ENCODE peak calls at places on chromosomes 5 and 9, in ten cellular contexts. One of them, this sample, is unnamed.

GRCh38 chr5:175823731-175824525 is 47.5 kb upstream of the CPLX2 start:
- DNase-seq in K562: no peak
- DNase-seq in stomach: no peak
- DNase-seq in HL-60: no peak
- DNase-seq in spleen: no peak
- DNase-seq in sigmoid colon: no peak
- DNase-seq in suprapubic skin: no peak
- DNase-seq in transverse colon: no peak
- DNase-seq in GM23338: peak
- DNase-seq in H1: no peak
- DNase-seq in this sample: no peak

GRCh38 chr5:150918613-150919012 is 13.8 kb upstream of the ZNF300 start:
- DNase-seq in K562: no peak
- DNase-seq in stomach: no peak
- DNase-seq in HL-60: no peak
- DNase-seq in spleen: no peak
- DNase-seq in sigmoid colon: no peak
- DNase-seq in suprapubic skin: no peak
- DNase-seq in transverse colon: no peak
- DNase-seq in GM23338: no peak
- DNase-seq in H1: no peak
- DNase-seq in this sample: no peak

GRCh38 chr5:14471557-14471956 is 110.0 kb upstream of the OTULINL start:
- DNase-seq in K562: no peak
- DNase-seq in stomach: no peak
- DNase-seq in HL-60: no peak
- DNase-seq in spleen: no peak
- DNase-seq in sigmoid colon: no peak
- DNase-seq in suprapubic skin: no peak
- DNase-seq in transverse colon: no peak
- DNase-seq in GM23338: no peak
- DNase-seq in H1: no peak
- DNase-seq in this sample: no peak

GRCh38 chr9:97747201-97747965 is 50.2 kb upstream of the XPA start:
- DNase-seq in K562: no peak
- DNase-seq in stomach: no peak
- DNase-seq in HL-60: no peak
- DNase-seq in spleen: no peak
- DNase-seq in sigmoid colon: no peak
- DNase-seq in suprapubic skin: no peak
- DNase-seq in transverse colon: no peak
- DNase-seq in GM23338: peak
- DNase-seq in H1: no peak
- DNase-seq in this sample: no peak

GRCh38 chr9:132988244-132989013 is 9.9 kb downstream of the GFI1B start:
- DNase-seq in K562: no peak
- DNase-seq in stomach: no peak
- DNase-seq in HL-60: no peak
- DNase-seq in spleen: no peak
- DNase-seq in sigmoid colon: no peak
- DNase-seq in suprapubic skin: no peak
- DNase-seq in transverse colon: no peak
- DNase-seq in GM23338: no peak
- DNase-seq in H1: no peak
- DNase-seq in this sample: no peak

GRCh38 chr9:106613250-106613737 is 249.7 kb upstream of the ZNF462 start:
- DNase-seq in K562: no peak
- DNase-seq in stomach: peak
- DNase-seq in HL-60: no peak
- DNase-seq in spleen: no peak
- DNase-seq in sigmoid colon: peak
- DNase-seq in suprapubic skin: no peak
- DNase-seq in transverse colon: peak
- DNase-seq in GM23338: no peak
- DNase-seq in H1: no peak
- DNase-seq in this sample: no peak

GRCh38 chr9:124493794-124494479 is 13.3 kb downstream of the NR5A1 start:
- DNase-seq in K562: no peak
- DNase-seq in stomach: no peak
- DNase-seq in HL-60: no peak
- DNase-seq in spleen: no peak
- DNase-seq in sigmoid colon: no peak
- DNase-seq in suprapubic skin: no peak
- DNase-seq in transverse colon: no peak
- DNase-seq in GM23338: no peak
- DNase-seq in H1: no peak
- DNase-seq in this sample: no peak

GRCh38 chr9:4226331-4227250 is 73.3 kb downstream of the GLIS3 start:
- DNase-seq in K562: no peak
- DNase-seq in stomach: no peak
- DNase-seq in HL-60: peak
- DNase-seq in spleen: no peak
- DNase-seq in sigmoid colon: no peak
- DNase-seq in suprapubic skin: no peak
- DNase-seq in transverse colon: peak
- DNase-seq in GM23338: peak
- DNase-seq in H1: no peak
- DNase-seq in this sample: no peak

GRCh38 chr9:105158020-105158419 is 86.4 kb upstream of the SLC44A1 start:
- DNase-seq in K562: peak
- DNase-seq in stomach: no peak
- DNase-seq in HL-60: no peak
- DNase-seq in spleen: no peak
- DNase-seq in sigmoid colon: no peak
- DNase-seq in suprapubic skin: no peak
- DNase-seq in transverse colon: no peak
- DNase-seq in GM23338: no peak
- DNase-seq in H1: no peak
- DNase-seq in this sample: no peak
- H3K27ac ChIP-seq in K562: no peak
- H3K27ac ChIP-seq in stomach: no peak
- H3K27ac ChIP-seq in HL-60: no peak
- H3K27ac ChIP-seq in spleen: no peak
- H3K27ac ChIP-seq in sigmoid colon: peak
- H3K27ac ChIP-seq in suprapubic skin: no peak
- H3K27ac ChIP-seq in transverse colon: peak
- H3K27ac ChIP-seq in GM23338: no peak
- H3K27ac ChIP-seq in H1: no peak
- H3K27ac ChIP-seq in this sample: no peak

DNA sequence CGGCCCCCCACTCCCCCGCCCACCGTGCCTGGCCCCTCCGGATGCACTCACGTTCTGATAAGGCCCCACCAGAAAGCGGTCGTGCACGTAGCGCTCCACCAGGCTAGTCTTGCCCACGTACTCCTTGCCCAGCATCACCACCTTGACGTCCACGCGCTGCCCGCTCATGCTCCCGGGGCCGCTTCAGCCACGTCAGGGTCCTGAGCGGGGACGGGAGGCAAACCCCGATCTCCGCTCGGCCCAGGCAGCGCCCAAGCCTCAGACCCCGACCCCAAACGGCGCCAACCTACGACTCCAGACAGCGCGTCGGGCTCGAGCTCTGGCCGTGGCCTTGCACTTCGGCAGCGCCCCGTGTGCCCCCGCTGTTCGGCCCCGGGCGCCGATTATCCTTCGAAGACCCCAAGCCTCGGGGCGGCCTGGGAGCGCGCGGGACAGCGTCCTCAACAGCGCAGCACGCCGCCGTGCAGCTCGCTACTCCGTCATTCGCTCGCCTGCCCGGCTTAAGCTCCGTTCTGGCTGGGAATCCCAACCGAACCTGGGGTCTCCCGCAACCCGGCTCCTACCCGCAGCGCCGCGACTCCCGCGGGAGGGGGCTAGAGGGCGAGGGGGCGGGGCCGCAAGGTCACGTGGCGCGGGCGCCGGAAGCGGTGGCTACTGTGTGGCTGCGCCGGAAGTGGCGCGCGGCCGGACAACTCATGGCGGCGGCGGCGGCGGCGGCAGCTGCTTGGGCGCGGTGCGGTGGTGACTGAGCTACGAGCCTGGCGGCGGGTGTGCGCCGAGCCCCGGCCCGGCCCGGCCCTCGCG is at the start of the genes PRELID1 and RAB24:
- DNase-seq in K562: peak
- DNase-seq in stomach: peak
- DNase-seq in HL-60: peak
- DNase-seq in spleen: peak
- DNase-seq in sigmoid colon: peak
- DNase-seq in suprapubic skin: peak
- DNase-seq in transverse colon: peak
- DNase-seq in GM23338: peak
- DNase-seq in H1: no peak
- DNase-seq in this sample: peak
- TF ChIP-seq POLR2AphosphoS5 in K562: no peak
- TF ChIP-seq POLR2AphosphoS5 in stomach: peak
- TF ChIP-seq POLR2AphosphoS5 in HL-60: no peak
- TF ChIP-seq POLR2AphosphoS5 in spleen: peak
- TF ChIP-seq POLR2AphosphoS5 in sigmoid colon: peak
- TF ChIP-seq POLR2AphosphoS5 in suprapubic skin: no peak
- TF ChIP-seq POLR2AphosphoS5 in transverse colon: peak
- TF ChIP-seq POLR2AphosphoS5 in GM23338: peak
- TF ChIP-seq POLR2AphosphoS5 in H1: no peak
- TF ChIP-seq POLR2AphosphoS5 in this sample: peak

GRCh38 chr9:107738789-107739188 is 249.2 kb upstream of the KLF4 start:
- DNase-seq in K562: no peak
- DNase-seq in stomach: no peak
- DNase-seq in HL-60: no peak
- DNase-seq in spleen: no peak
- DNase-seq in sigmoid colon: no peak
- DNase-seq in suprapubic skin: no peak
- DNase-seq in transverse colon: no peak
- DNase-seq in GM23338: no peak
- DNase-seq in H1: no peak
- DNase-seq in this sample: no peak

GRCh38 chr9:107740088-107740980 is 250.8 kb upstream of the KLF4 start:
- DNase-seq in K562: no peak
- DNase-seq in stomach: no peak
- DNase-seq in HL-60: no peak
- DNase-seq in spleen: no peak
- DNase-seq in sigmoid colon: no peak
- DNase-seq in suprapubic skin: peak
- DNase-seq in transverse colon: no peak
- DNase-seq in GM23338: no peak
- DNase-seq in H1: no peak
- DNase-seq in this sample: no peak

GRCh38 chr9:107739601-107740082 is 250.1 kb upstream of the KLF4 start:
- DNase-seq in K562: no peak
- DNase-seq in stomach: peak
- DNase-seq in HL-60: no peak
- DNase-seq in spleen: no peak
- DNase-seq in sigmoid colon: peak
- DNase-seq in suprapubic skin: peak
- DNase-seq in transverse colon: no peak
- DNase-seq in GM23338: no peak
- DNase-seq in H1: no peak
- DNase-seq in this sample: peak

GRCh38 chr9:107737610-107737986 is 248.0 kb upstream of the KLF4 start:
- DNase-seq in K562: no peak
- DNase-seq in stomach: no peak
- DNase-seq in HL-60: no peak
- DNase-seq in spleen: no peak
- DNase-seq in sigmoid colon: no peak
- DNase-seq in suprapubic skin: no peak
- DNase-seq in transverse colon: no peak
- DNase-seq in GM23338: no peak
- DNase-seq in H1: no peak
- DNase-seq in this sample: no peak

DNA sequence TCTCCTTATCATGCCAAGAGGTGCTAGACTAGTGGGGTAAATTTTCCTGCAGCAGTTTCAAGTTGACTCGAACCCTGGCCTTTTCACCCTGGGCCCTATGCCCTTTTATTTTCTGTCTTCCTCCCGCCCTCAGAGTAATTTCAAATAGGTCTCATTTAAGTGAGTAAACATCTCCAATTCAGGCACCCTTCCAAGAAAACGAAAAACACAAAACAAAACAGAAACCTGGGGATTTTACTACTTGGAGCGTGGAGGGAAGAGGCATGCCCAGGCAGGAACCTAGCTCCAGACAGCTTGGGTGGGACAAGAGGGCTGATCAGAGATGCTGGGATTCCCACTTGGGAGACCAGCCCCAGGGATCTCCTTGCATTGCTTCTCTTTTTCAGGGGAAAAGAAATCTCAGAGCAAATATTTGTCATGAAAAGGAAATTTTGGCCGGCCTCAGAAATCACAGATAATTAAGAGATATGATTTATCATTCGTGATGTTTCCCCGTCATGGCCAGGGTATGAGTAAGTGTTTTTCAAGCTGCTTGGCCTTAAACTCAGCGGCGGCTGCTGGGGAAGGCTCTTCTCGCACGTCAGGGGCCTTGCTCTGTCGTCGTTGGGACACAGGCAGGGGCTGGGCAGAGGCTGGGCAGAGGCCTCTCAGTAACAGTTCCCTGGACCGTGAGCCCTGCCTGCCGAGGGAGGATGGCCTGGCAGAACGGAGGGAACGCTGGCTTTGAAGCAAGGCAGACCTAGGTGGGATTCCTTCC is 248.6 kb upstream of the KLF4 start:
- DNase-seq in K562: no peak
- DNase-seq in stomach: no peak
- DNase-seq in HL-60: no peak
- DNase-seq in spleen: no peak
- DNase-seq in sigmoid colon: peak
- DNase-seq in suprapubic skin: peak
- DNase-seq in transverse colon: no peak
- DNase-seq in GM23338: no peak
- DNase-seq in H1: no peak
- DNase-seq in this sample: no peak
- H3K4me3 ChIP-seq in K562: no peak
- H3K4me3 ChIP-seq in stomach: no peak
- H3K4me3 ChIP-seq in HL-60: no peak
- H3K4me3 ChIP-seq in spleen: no peak
- H3K4me3 ChIP-seq in sigmoid colon: no peak
- H3K4me3 ChIP-seq in suprapubic skin: no peak
- H3K4me3 ChIP-seq in transverse colon: no peak
- H3K4me3 ChIP-seq in GM23338: no peak
- H3K4me3 ChIP-seq in H1: no peak
- H3K4me3 ChIP-seq in this sample: no peak

GRCh38 chr9:5592231-5592630 is 36.7 kb upstream of the RIC1 start:
- DNase-seq in K562: no peak
- DNase-seq in stomach: no peak
- DNase-seq in HL-60: no peak
- DNase-seq in spleen: no peak
- DNase-seq in sigmoid colon: no peak
- DNase-seq in suprapubic skin: no peak
- DNase-seq in transverse colon: no peak
- DNase-seq in GM23338: no peak
- DNase-seq in H1: no peak
- DNase-seq in this sample: no peak

GRCh38 chr9:5592904-5593303 is 36.0 kb upstream of the RIC1 start:
- DNase-seq in K562: no peak
- DNase-seq in stomach: no peak
- DNase-seq in HL-60: no peak
- DNase-seq in spleen: no peak
- DNase-seq in sigmoid colon: no peak
- DNase-seq in suprapubic skin: no peak
- DNase-seq in transverse colon: no peak
- DNase-seq in GM23338: no peak
- DNase-seq in H1: no peak
- DNase-seq in this sample: no peak

GRCh38 chr9:5582835-5583195 is 46.1 kb upstream of the RIC1 start:
- DNase-seq in K562: no peak
- DNase-seq in stomach: no peak
- DNase-seq in HL-60: no peak
- DNase-seq in spleen: peak
- DNase-seq in sigmoid colon: no peak
- DNase-seq in suprapubic skin: no peak
- DNase-seq in transverse colon: no peak
- DNase-seq in GM23338: no peak
- DNase-seq in H1: no peak
- DNase-seq in this sample: no peak

GRCh38 chr9:5586391-5586802 is 42.5 kb upstream of the RIC1 start:
- DNase-seq in K562: no peak
- DNase-seq in stomach: no peak
- DNase-seq in HL-60: no peak
- DNase-seq in spleen: no peak
- DNase-seq in sigmoid colon: no peak
- DNase-seq in suprapubic skin: no peak
- DNase-seq in transverse colon: no peak
- DNase-seq in GM23338: no peak
- DNase-seq in H1: no peak
- DNase-seq in this sample: no peak

DNA sequence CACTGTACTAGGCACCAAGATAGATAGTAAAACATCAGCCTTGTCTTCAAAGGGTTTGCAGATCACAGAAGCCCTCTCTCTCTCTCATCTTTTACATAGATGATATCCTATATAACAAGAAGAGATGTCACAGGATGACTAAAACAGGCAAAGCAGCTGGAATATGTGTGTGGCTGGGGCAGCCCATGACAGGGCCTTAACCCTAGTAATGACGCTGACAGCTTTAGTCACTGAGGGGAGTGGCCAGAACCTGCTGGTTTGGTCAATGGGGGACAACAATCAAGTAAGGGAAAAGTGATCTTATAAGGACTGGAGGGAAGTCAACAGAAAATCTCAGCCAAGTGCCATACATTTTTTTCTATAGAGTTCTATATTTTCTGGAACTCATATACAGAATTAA is 41.9 kb upstream of the RIC1 start:
- DNase-seq in K562: no peak
- DNase-seq in stomach: no peak
- DNase-seq in HL-60: no peak
- DNase-seq in spleen: no peak
- DNase-seq in sigmoid colon: no peak
- DNase-seq in suprapubic skin: no peak
- DNase-seq in transverse colon: no peak
- DNase-seq in GM23338: no peak
- DNase-seq in H1: no peak
- DNase-seq in this sample: no peak
- H3K27ac ChIP-seq in K562: no peak
- H3K27ac ChIP-seq in stomach: no peak
- H3K27ac ChIP-seq in HL-60: no peak
- H3K27ac ChIP-seq in spleen: peak
- H3K27ac ChIP-seq in sigmoid colon: no peak
- H3K27ac ChIP-seq in suprapubic skin: no peak
- H3K27ac ChIP-seq in transverse colon: no peak
- H3K27ac ChIP-seq in GM23338: no peak
- H3K27ac ChIP-seq in H1: no peak
- H3K27ac ChIP-seq in this sample: no peak